ENCODE peak calls at places on chromosomes 2 and 18, in nine cellular contexts. F is body of pancreas, M is esophagus muscularis mucosa, Z is ovary, U is gastrocnemius medialis, R is A549, E is GM12891, I is HepG2, K is spleen. N is an unnamed sample.
A peak's percentile ranks its signal among the peaks of the same experiment; 100 is the strongest.

GRCh38 chr2:25251461-25252273 is 83.3 kb upstream of the POMC start:
- DNase-seq in K (peak; percentile 89), M (no peak), Z (peak; percentile 76), R (peak; percentile 47), I (peak; percentile 91), U (peak; percentile 14), F (peak; percentile 56), E (peak; percentile 89), N (peak; percentile 51)

GRCh38 chr2:99635710-99636431 is 146.1 kb upstream of the REV1 start:
- DNase-seq in M (no peak), R (no peak), E (no peak), U (peak; percentile 28), K (no peak), Z (peak; percentile 50), F (peak; percentile 31), I (no peak), N (no peak)

GRCh38 chr18:59779979-59780378 is 82.8 kb upstream of the CCBE1 start:
- DNase-seq in U (no peak), Z (no peak), M (no peak), F (no peak), E (no peak), I (no peak), K (no peak), R (no peak), N (no peak)

GRCh38 chr2:168683996-168684395 is 118.4 kb upstream of the NOSTRIN start:
- DNase-seq in E (no peak), F (no peak), I (peak; percentile 27), U (no peak), Z (no peak), K (no peak), R (no peak), M (no peak), N (no peak)

GRCh38 chr2:95050385-95051300 is 25.1 kb downstream of the MAL start:
- DNase-seq in K (peak; percentile 42), R (no peak), I (no peak), F (no peak), M (no peak), E (no peak), U (no peak), Z (no peak), N (no peak)

GRCh38 chr2:20104900-20105545 is 53.6 kb upstream of the LAPTM4A start:
- DNase-seq in R (no peak), U (no peak), E (no peak), I (no peak), M (no peak), K (no peak), Z (no peak), F (no peak), N (no peak)

GRCh38 chr2:61978522-61978921 is 73.0 kb downstream of the COMMD1 start:
- DNase-seq in K (no peak), M (no peak), F (peak; percentile 48), U (peak; percentile 13), Z (no peak), E (peak; percentile 24), R (no peak), I (peak; percentile 18), N (peak; percentile 11)

GRCh38 chr2:186456941-186457340 is 29.1 kb upstream of the ZC3H15 start:
- DNase-seq in U (no peak), R (no peak), M (no peak), E (no peak), Z (no peak), F (no peak), I (no peak), K (no peak), N (no peak)

GRCh38 chr2:147506889-147507288 is 337.9 kb upstream of the ACVR2A start:
- DNase-seq in F (no peak), E (no peak), I (no peak), K (no peak), R (no peak), M (no peak), Z (no peak), U (no peak), N (no peak)

GRCh38 chr2:40355451-40355850 is 96.4 kb downstream of the SLC8A1 start:
- DNase-seq in I (no peak), E (no peak), R (no peak), Z (no peak), U (no peak), K (no peak), F (no peak), M (no peak), N (no peak)

GRCh38 chr2:74959106-74959751 is 786 bp downstream of the POLE4 start:
- DNase-seq in U (no peak), R (no peak), M (no peak), Z (peak; percentile 30), F (no peak), E (no peak), I (no peak), K (peak; percentile 80), N (no peak)

GRCh38 chr2:168241208-168241607 is 6.2 kb downstream of the STK39 start:
- DNase-seq in E (no peak), M (no peak), K (peak; percentile 65), I (no peak), U (no peak), R (no peak), F (no peak), Z (no peak), N (no peak)

GRCh38 chr2:234454433-234454832 is 42.4 kb downstream of the ARL4C start:
- DNase-seq in F (no peak), E (no peak), Z (no peak), U (no peak), R (no peak), I (no peak), K (no peak), M (no peak), N (no peak)

GRCh38 chr2:36355157-36355889 is at the start of gene CRIM1:
- DNase-seq in E (peak; percentile 37), Z (peak; percentile 95), K (peak; percentile 92), M (peak; percentile 95), F (peak; percentile 82), U (peak; percentile 85), R (peak; percentile 92), I (peak; percentile 79), N (peak; percentile 83)

GRCh38 chr2:238955648-238956531 is 108.0 kb downstream of the TWIST2 start:
- DNase-seq in K (peak; percentile 15), Z (no peak), E (no peak), R (no peak), F (no peak), M (no peak), I (no peak), U (no peak), N (no peak)

GRCh38 chr2:12884713-12885282 is 168.1 kb downstream of the TRIB2 start:
- DNase-seq in I (no peak), M (no peak), R (peak; percentile 5), U (peak; percentile 52), E (no peak), F (peak; percentile 7), Z (no peak), K (no peak), N (no peak)

GRCh38 chr2:240121190-240121589 is 14.9 kb downstream of the COPS9 start:
- DNase-seq in Z (no peak), E (no peak), R (no peak), F (no peak), M (peak; percentile 50), K (no peak), I (no peak), U (no peak), N (no peak)

GRCh38 chr18:40469851-40470250 is 1485.2 kb upstream of the PIK3C3 start:
- DNase-seq in U (no peak), M (no peak), E (no peak), F (no peak), K (no peak), I (no peak), Z (no peak), R (no peak), N (no peak)

GRCh38 chr2:238106698-238107524 is 6.8 kb downstream of the ESPNL start:
- DNase-seq in M (no peak), E (peak; percentile 25), F (peak; percentile 52), K (peak; percentile 84), Z (no peak), U (no peak), I (peak; percentile 52), R (no peak), N (peak; percentile 44)

GRCh38 chr2:239939736-239940483 is 85.2 kb downstream of the NDUFA10 start:
- DNase-seq in M (no peak), E (no peak), U (no peak), Z (peak; percentile 4), K (peak; percentile 57), I (no peak), R (no peak), F (peak; percentile 1), N (no peak)

DNA sequence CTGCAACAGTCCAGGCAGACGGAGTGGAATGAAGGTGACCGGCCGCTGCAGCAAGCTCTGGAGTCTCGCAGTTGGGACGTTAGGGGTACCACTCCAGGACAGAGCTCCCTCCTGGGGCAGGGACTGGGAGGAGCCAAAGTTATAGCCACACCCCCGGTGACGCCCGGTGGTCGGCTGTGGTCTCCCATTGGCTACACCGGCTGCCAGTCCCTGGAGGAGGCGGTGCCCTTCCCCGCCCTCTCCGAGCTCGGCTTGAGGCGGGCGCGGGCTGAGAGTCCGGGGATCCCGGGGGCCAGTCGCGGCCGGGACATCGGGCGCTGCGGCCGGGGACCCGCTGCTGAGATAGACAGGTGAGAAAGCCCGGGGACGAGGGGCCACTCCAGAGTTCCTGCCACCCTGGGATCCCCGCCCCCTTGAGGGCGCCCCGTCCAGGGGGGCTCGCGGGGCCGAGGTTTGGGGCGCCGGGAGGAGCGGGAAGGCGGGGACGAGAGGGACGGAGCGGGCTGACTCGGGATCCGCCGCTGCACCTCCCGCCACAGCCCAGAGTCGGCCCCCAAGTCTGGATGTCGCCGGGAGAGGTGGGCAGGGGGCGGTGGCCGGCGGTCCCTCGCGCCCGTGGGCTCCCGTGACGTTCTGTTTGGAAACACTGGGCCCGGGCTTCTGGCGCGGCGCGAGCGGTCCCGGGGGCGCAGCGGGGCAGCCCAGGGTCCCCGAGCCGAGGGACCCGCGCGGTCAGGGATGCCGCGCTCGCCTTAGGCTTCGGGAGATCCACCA is at the start of gene PLEKHH2:
- DNase-seq in U (peak; percentile 70), Z (peak; percentile 97), M (peak; percentile 96), K (peak; percentile 91), F (peak; percentile 92), I (peak; percentile 77), R (peak; percentile 91), E (peak; percentile 74), N (peak; percentile 89)
- TF ChIP-seq POLR2A in U (peak; percentile 62), Z (peak; percentile 87), M (no peak), K (no peak), F (peak; percentile 74), I (no peak), R (no peak), E (no peak), N (no peak)

GRCh38 chr2:204971219-204971907 is 426.1 kb downstream of the PARD3B start:
- DNase-seq in K (no peak), I (no peak), Z (no peak), M (no peak), E (no peak), F (no peak), R (no peak), U (no peak), N (no peak)
- TF ChIP-seq POLR2A in K (no peak), I (no peak), Z (no peak), M (no peak), E (no peak), F (no peak), R (no peak), U (no peak), N (no peak)

GRCh38 chr2:177231270-177231669 is 18.7 kb downstream of the HNRNPA3 start:
- DNase-seq in K (no peak), Z (no peak), F (no peak), E (no peak), I (no peak), M (no peak), U (no peak), R (no peak), N (no peak)
- TF ChIP-seq POLR2A in K (no peak), Z (no peak), F (no peak), E (peak; percentile 59), I (peak; percentile 43), M (no peak), U (no peak), R (no peak), N (no peak)

GRCh38 chr18:25097119-25098114 is 254.5 kb downstream of the ZNF521 start:
- DNase-seq in M (no peak), Z (no peak), E (no peak), K (no peak), R (no peak), U (no peak), F (no peak), I (no peak), N (no peak)
- TF ChIP-seq POLR2A in M (no peak), Z (no peak), E (no peak), K (no peak), R (no peak), U (no peak), F (no peak), I (no peak), N (no peak)

N was measured in erythroblast.